ENCODE peak calls at places on chromosomes 13 and 19, in ten cellular contexts. M is psoas muscle; B is nephron progenitor cell; Y is GDM1; J is effector memory CD4-positive, alpha-beta T cell; V is neural crest cell; O is NCI-H345; F is activated CD4-positive, alpha-beta T cell treated with anti-CD3 and anti-CD28 coated beads, Interleukin-2, amount 50 U/mL, for 48 hours; W is GM04503; Q is brain microvascular endothelial cell. L is an unnamed sample.

GRCh38 chr13:100339411-100339935 is 249.1 kb downstream of the GGACT start:
- DNase-seq in F (no peak), M (no peak), W (no peak), V (no peak), Y (no peak), O (no peak), B (no peak), Q (no peak), J (no peak), L (no peak)

GRCh38 chr13:77511552-77511951 is 24.0 kb upstream of the SCEL start:
- DNase-seq in O (peak; percentile 49), F (no peak), B (no peak), M (no peak), Y (no peak), J (no peak), Q (no peak), V (no peak), W (no peak), L (no peak)

GRCh38 chr19:3227054-3227626 is 2.7 kb downstream of the CELF5 start:
- DNase-seq in Y (no peak), B (no peak), O (no peak), W (no peak), Q (no peak), V (no peak), F (no peak), M (no peak), J (no peak), L (no peak)

GRCh38 chr19:5692785-5693194 is 2.7 kb downstream of the RPL36 start:
- DNase-seq in O (no peak), W (no peak), Y (no peak), F (no peak), J (no peak), B (no peak), M (no peak), Q (no peak), V (no peak), L (no peak)

GRCh38 chr13:26051231-26052135 is at the start of gene SHISA2:
- DNase-seq in V (peak; percentile 30), J (no peak), F (peak; percentile 31), W (no peak), B (peak; percentile 69), M (peak; percentile 64), Q (no peak), Y (no peak), O (peak; percentile 67), L (peak; percentile 26)

GRCh38 chr13:23671902-23672301 is 101.7 kb downstream of the TNFRSF19 start:
- DNase-seq in Y (no peak), Q (peak; percentile 30), M (no peak), J (no peak), W (no peak), B (no peak), F (no peak), O (no peak), V (no peak), L (no peak)

GRCh38 chr19:21314676-21315075 is 14.5 kb downstream of the ZNF708 start:
- DNase-seq in B (no peak), Y (no peak), F (no peak), O (no peak), V (no peak), W (no peak), J (no peak), M (no peak), Q (no peak), L (no peak)

GRCh38 chr19:16315825-16316505 is 8.7 kb upstream of the KLF2 start:
- DNase-seq in J (no peak), V (no peak), F (no peak), O (no peak), B (no peak), M (no peak), Y (no peak), Q (peak; percentile 93), W (peak; percentile 98), L (no peak)

GRCh38 chr13:25752957-25753540 is 298.8 kb downstream of the SHISA2 start:
- DNase-seq in J (no peak), F (no peak), O (no peak), W (no peak), Y (peak; percentile 72), V (no peak), Q (peak; percentile 87), M (peak; percentile 67), B (no peak), L (no peak)

GRCh38 chr19:11481777-11482383 is 1.0 kb upstream of the ELAVL3 start:
- DNase-seq in Y (peak; percentile 92), O (peak; percentile 79), B (peak; percentile 82), M (peak; percentile 83), F (peak; percentile 85), Q (peak; percentile 77), V (peak; percentile 57), W (peak; percentile 31), J (peak; percentile 32), L (peak; percentile 33)

GRCh38 chr19:35107541-35107939 is 8.1 kb upstream of the FXYD3 start:
- DNase-seq in F (peak; percentile 46), M (no peak), W (no peak), Y (no peak), B (no peak), J (no peak), Q (peak; percentile 22), O (no peak), V (peak; percentile 41), L (no peak)

GRCh38 chr13:94661396-94661795 is 50.9 kb downstream of the SOX21 start:
- DNase-seq in B (no peak), W (no peak), J (no peak), M (no peak), F (no peak), Q (no peak), V (no peak), Y (no peak), O (no peak), L (no peak)

GRCh38 chr13:101325423-101325822 is 90.9 kb downstream of the NALCN start:
- DNase-seq in Y (no peak), M (no peak), O (no peak), Q (no peak), F (no peak), V (no peak), J (no peak), B (no peak), W (no peak), L (no peak)

GRCh38 chr13:110329798-110330461 is 22.8 kb downstream of the COL4A2 start:
- DNase-seq in F (no peak), Q (peak; percentile 89), B (no peak), M (no peak), O (no peak), W (no peak), V (no peak), J (no peak), Y (no peak), L (no peak)

GRCh38 chr19:46392252-46392801 is 21.0 kb downstream of the CCDC8 start:
- DNase-seq in M (no peak), B (no peak), O (no peak), J (no peak), F (no peak), W (peak; percentile 49), Q (peak; percentile 25), V (no peak), Y (no peak), L (no peak)

GRCh38 chr19:2475018-2475701 is 767 bp upstream of the GADD45B start:
- DNase-seq in J (no peak), M (peak; percentile 73), Y (peak; percentile 49), F (peak; percentile 81), W (no peak), O (peak; percentile 47), B (peak; percentile 54), V (peak; percentile 40), Q (peak; percentile 58), L (peak; percentile 37)

GRCh38 chr19:39506944-39507714 is 7.8 kb upstream of the SELENOV start:
- DNase-seq in B (peak; percentile 81), O (peak; percentile 80), Y (peak; percentile 58), W (no peak), F (peak; percentile 71), V (peak; percentile 54), M (no peak), Q (peak; percentile 41), J (no peak), L (no peak)

GRCh38 chr13:80168089-80168850 is 172.7 kb downstream of the SPRY2 start:
- DNase-seq in M (no peak), W (no peak), B (no peak), Q (no peak), F (no peak), Y (peak; percentile 18), J (no peak), O (no peak), V (no peak), L (no peak)

GRCh38 chr19:14580623-14581237 is 2.2 kb upstream of the CLEC17A start:
- DNase-seq in Q (no peak), F (peak; percentile 90), O (no peak), M (no peak), J (no peak), B (no peak), V (no peak), W (no peak), Y (no peak), L (no peak)

GRCh38 chr19:35013820-35014754 is 14.0 kb downstream of the GRAMD1A start:
- DNase-seq in M (no peak), J (peak; percentile 68), Q (no peak), V (no peak), W (no peak), B (no peak), O (no peak), F (no peak), Y (peak; percentile 28), L (peak; percentile 70)

GRCh38 chr19:1591421-1592022 is 1.1 kb downstream of the MBD3 start:
- DNase-seq in Q (no peak), F (peak; percentile 30), B (no peak), J (no peak), W (no peak), V (no peak), O (peak; percentile 27), M (no peak), Y (no peak), L (no peak)

GRCh38 chr19:10321417-10321797 is 5.6 kb upstream of the FDX2 start:
- DNase-seq in O (no peak), J (no peak), B (no peak), V (no peak), F (no peak), M (no peak), W (no peak), Y (no peak), Q (no peak), L (no peak)

GRCh38 chr13:101292711-101293110 is 123.6 kb downstream of the NALCN start:
- DNase-seq in Q (no peak), B (no peak), J (no peak), O (no peak), V (no peak), Y (no peak), F (no peak), W (no peak), M (no peak), L (no peak)

GRCh38 chr13:73036566-73036965 is 22.2 kb upstream of the KLF5 start:
- DNase-seq in J (no peak), O (no peak), W (no peak), Y (no peak), F (no peak), V (no peak), B (no peak), M (no peak), Q (no peak), L (no peak)

GRCh38 chr13:41354416-41354815 is 43.3 kb downstream of the NAA16 start:
- DNase-seq in B (no peak), M (no peak), W (no peak), Q (no peak), V (no peak), Y (no peak), O (no peak), J (no peak), F (no peak), L (no peak)

GRCh38 chr13:30371649-30372265 is 50.5 kb upstream of the UBE2L5 start:
- DNase-seq in O (no peak), M (no peak), W (peak; percentile 31), Y (peak; percentile 92), V (no peak), Q (peak; percentile 57), F (peak; percentile 62), J (peak; percentile 63), B (no peak), L (peak; percentile 63)

GRCh38 chr13:24911135-24911524 is 147.2 kb downstream of the RNF17 start:
- DNase-seq in M (no peak), J (no peak), Q (peak; percentile 55), B (no peak), F (no peak), V (no peak), Y (peak; percentile 28), W (peak; percentile 5), O (no peak), L (no peak)

GRCh38 chr13:38947049-38947448 is 43.6 kb downstream of the STOML3 start:
- DNase-seq in M (no peak), V (no peak), J (no peak), Q (no peak), Y (no peak), F (no peak), W (no peak), O (no peak), B (no peak), L (no peak)